ENCODE peak calls at places on chromosomes 16 and 17, in six cellular contexts. O, U, Q, H, Y and I are unnamed samples.

GRCh38 chr16:56137269-56137668 is 54.0 kb upstream of the GNAO1 start:
- DNase-seq in O (no peak), H (no peak), Y (no peak), Q (no peak), U (no peak), I (no peak)

GRCh38 chr17:67183531-67183930 is 61.5 kb downstream of the HELZ start:
- DNase-seq in Y (no peak), H (no peak), U (no peak), O (no peak), Q (no peak), I (no peak)

GRCh38 chr17:44556854-44557606 is at the start of gene FZD2:
- DNase-seq in Q (peak), H (no peak), U (peak), O (peak), Y (peak), I (peak)

GRCh38 chr16:55651841-55652824 is 3.7 kb upstream of the SLC6A2 start:
- DNase-seq in Q (no peak), Y (no peak), H (no peak), O (no peak), U (no peak), I (no peak)

GRCh38 chr17:37490022-37490587 is 414 bp downstream of the DUSP14 start:
- DNase-seq in Y (no peak), O (peak), H (peak), U (peak), Q (peak), I (peak)

GRCh38 chr16:73154063-73154870 is 106.3 kb upstream of the ZFHX3 start:
- DNase-seq in H (no peak), Y (no peak), Q (peak), U (no peak), O (no peak), I (no peak)

GRCh38 chr16:3158014-3158497 is 23.2 kb downstream of the ZNF213 start:
- DNase-seq in H (no peak), Y (no peak), Q (no peak), U (no peak), O (no peak), I (no peak)

GRCh38 chr16:85571813-85572619 is 41.1 kb upstream of the GSE1 start:
- DNase-seq in U (no peak), Q (peak), Y (no peak), H (no peak), O (no peak), I (no peak)

GRCh38 chr17:80866050-80866793 is 125.4 kb upstream of the CHMP6 start:
- DNase-seq in O (peak), Y (no peak), U (peak), H (no peak), Q (peak), I (peak)

GRCh38 chr17:78357177-78357586 is 2.7 kb downstream of the SOCS3 start:
- DNase-seq in Y (no peak), O (peak), U (no peak), Q (no peak), H (no peak), I (peak)

GRCh38 chr16:25966172-25967097 is 274.7 kb downstream of the HS3ST4 start:
- DNase-seq in H (no peak), Y (no peak), O (no peak), Q (no peak), U (no peak), I (no peak)

GRCh38 chr17:1568950-1569810 is 6.6 kb upstream of the PITPNA start:
- DNase-seq in Y (no peak), U (no peak), H (no peak), Q (no peak), O (no peak), I (no peak)

GRCh38 chr17:61000911-61001310 is 323.3 kb downstream of the BCAS3 start:
- DNase-seq in O (peak), Y (peak), Q (peak), U (no peak), H (no peak), I (peak)

GRCh38 chr16:3589441-3589921 is 12.3 kb upstream of the NLRC3 start:
- DNase-seq in H (no peak), Y (no peak), O (no peak), Q (no peak), U (no peak), I (no peak)

GRCh38 chr16:56914896-56915295 is 17.0 kb upstream of the HERPUD1 start:
- DNase-seq in Y (no peak), O (no peak), U (no peak), H (no peak), Q (no peak), I (no peak)

GRCh38 chr17:51152766-51153209 is 571 bp upstream of the NME1 start:
- DNase-seq in H (no peak), U (no peak), Q (no peak), O (peak), Y (no peak), I (peak)

GRCh38 chr17:17505610-17506171 is 9.5 kb upstream of the RASD1 start:
- DNase-seq in Y (no peak), U (no peak), O (no peak), Q (no peak), H (no peak), I (no peak)

GRCh38 chr17:76556759-76557367 is 17.0 kb downstream of the PRCD start:
- DNase-seq in O (peak), Y (no peak), Q (peak), H (peak), U (no peak), I (peak)

GRCh38 chr17:42112552-42113176 is at the start of gene DHX58:
- DNase-seq in U (peak), Y (peak), Q (peak), H (peak), O (peak), I (peak)

GRCh38 chr16:13113786-13114185 is 212.4 kb downstream of the SHISA9 start:
- DNase-seq in U (no peak), O (no peak), Q (no peak), H (no peak), Y (no peak), I (no peak)

GRCh38 chr17:28623696-28624095 is 9.7 kb upstream of the RSKR start:
- DNase-seq in H (no peak), O (no peak), U (no peak), Q (no peak), Y (no peak), I (no peak)

GRCh38 chr16:21584817-21585216 is 14.6 kb upstream of the METTL9 start:
- DNase-seq in Q (no peak), O (no peak), U (no peak), H (no peak), Y (no peak), I (no peak)

GRCh38 chr17:14813649-14814048 is 451.5 kb downstream of the PMP22 start:
- DNase-seq in Y (no peak), Q (peak), O (peak), U (no peak), H (no peak), I (no peak)

GRCh38 chr17:63395075-63395815 is 50.9 kb downstream of the CYB561 start:
- DNase-seq in Q (no peak), H (no peak), U (no peak), O (peak), Y (peak), I (peak)

GRCh38 chr17:63703029-63703428 is 3.1 kb upstream of the LIMD2 start:
- DNase-seq in Y (no peak), U (no peak), H (no peak), O (no peak), Q (no peak), I (no peak)

GRCh38 chr17:65049085-65049756 is 7.3 kb downstream of the GNA13 start:
- DNase-seq in O (no peak), Q (no peak), U (no peak), H (no peak), Y (no peak), I (no peak)

GRCh38 chr17:64773836-64774761 is 112.0 kb upstream of the SMURF2 start:
- DNase-seq in U (peak), O (peak), Y (peak), Q (peak), H (no peak), I (peak)

GRCh38 chr17:978110-979093 is 1.2 kb downstream of the NXN start:
- DNase-seq in Y (no peak), U (no peak), Q (no peak), H (no peak), O (peak), I (peak)

GRCh38 chr16:86824751-86825310 is 246.5 kb downstream of the FOXL1 start:
- DNase-seq in U (no peak), H (no peak), Y (no peak), Q (no peak), O (peak), I (peak)

GRCh38 chr17:48058393-48059124 is 10.4 kb downstream of the NFE2L1 start:
- DNase-seq in U (no peak), H (no peak), Y (no peak), Q (no peak), O (no peak), I (no peak)

GRCh38 chr16:58413359-58413758 is 21.1 kb downstream of the GINS3 start:
- DNase-seq in U (no peak), H (no peak), Q (no peak), O (peak), Y (no peak), I (no peak)

GRCh38 chr17:20721151-20721550 is 141.6 kb downstream of the CDRT15L2 start:
- DNase-seq in Y (no peak), U (no peak), Q (peak), H (no peak), O (peak), I (no peak)

GRCh38 chr16:47660540-47660939 is 199.4 kb downstream of the PHKB start:
- DNase-seq in O (no peak), U (no peak), Y (no peak), H (no peak), Q (no peak), I (no peak)

GRCh38 chr17:3821101-3821500 is 20.1 kb upstream of the ITGAE start:
- DNase-seq in U (no peak), O (no peak), H (no peak), Q (no peak), Y (no peak), I (no peak)

GRCh38 chr16:49213594-49213993 is 68.0 kb downstream of the CBLN1 start:
- DNase-seq in U (no peak), Q (no peak), Y (no peak), O (no peak), H (no peak), I (no peak)

GRCh38 chr16:66521227-66521626 is 28.7 kb downstream of the TK2 start:
- DNase-seq in O (no peak), Q (no peak), U (no peak), Y (no peak), H (no peak), I (no peak)

GRCh38 chr16:65667013-65667578 is 545.2 kb upstream of the CDH11 start:
- DNase-seq in Q (peak), H (no peak), Y (peak), O (peak), U (no peak), I (peak)